ENCODE peak calls at places on chromosomes 7 and 10, in ten cellular contexts. K, I, X, A, C, J, E, N, G and U are unnamed samples.

GRCh38 chr10:5091196-5091595 is 3.0 kb upstream of the AKR1C3 start:
- DNase-seq in K (no peak), I (no peak), X (no peak), A (no peak), C (no peak), J (no peak), E (no peak), N (no peak), G (no peak), U (no peak)

GRCh38 chr10:10293431-10293830 is 724.2 kb upstream of the CELF2 start:
- DNase-seq in K (no peak), I (peak), X (peak), A (no peak), C (no peak), J (no peak), E (no peak), N (no peak), G (peak), U (no peak)

GRCh38 chr10:49518982-49519578 is 19.8 kb downstream of the ERCC6 start:
- DNase-seq in K (no peak), I (peak), X (peak), A (no peak), C (no peak), J (peak), E (no peak), N (peak), G (no peak), U (peak)

GRCh38 chr7:120272261-120272895 is 597 bp upstream of the KCND2 start:
- DNase-seq in K (no peak), I (peak), X (peak), A (no peak), C (peak), J (peak), E (no peak), N (no peak), G (no peak), U (peak)

GRCh38 chr10:12981570-12981969 is 19.9 kb downstream of the CCDC3 start:
- DNase-seq in K (no peak), I (peak), X (no peak), A (no peak), C (peak), J (no peak), E (no peak), N (peak), G (no peak), U (no peak)

GRCh38 chr10:97019213-97019844 is 166.4 kb downstream of the SLIT1 start:
- DNase-seq in K (no peak), I (no peak), X (no peak), A (peak), C (no peak), J (no peak), E (no peak), N (no peak), G (no peak), U (no peak)

GRCh38 chr7:136947347-136947746 is 78.9 kb downstream of the CHRM2 start:
- DNase-seq in K (no peak), I (peak), X (no peak), A (no peak), C (no peak), J (no peak), E (no peak), N (no peak), G (no peak), U (peak)

GRCh38 chr10:116891208-116891607 is 41.9 kb downstream of the ENO4 start:
- DNase-seq in K (no peak), I (peak), X (no peak), A (no peak), C (peak), J (no peak), E (peak), N (no peak), G (peak), U (no peak)

GRCh38 chr7:30301751-30302150 is 17.4 kb downstream of the ZNRF2 start:
- DNase-seq in K (no peak), I (no peak), X (no peak), A (no peak), C (no peak), J (no peak), E (no peak), N (no peak), G (no peak), U (no peak)

GRCh38 chr10:34670101-34670500 is 145.0 kb downstream of the PARD3 start:
- DNase-seq in K (no peak), I (no peak), X (no peak), A (no peak), C (no peak), J (no peak), E (no peak), N (no peak), G (no peak), U (no peak)

GRCh38 chr7:29254663-29255062 is 60.1 kb downstream of the CHN2 start:
- DNase-seq in K (no peak), I (peak), X (no peak), A (no peak), C (no peak), J (no peak), E (no peak), N (no peak), G (no peak), U (no peak)

GRCh38 chr7:1858435-1859265 is 188.6 kb downstream of the ELFN1 start:
- DNase-seq in K (no peak), I (no peak), X (no peak), A (peak), C (no peak), J (no peak), E (no peak), N (no peak), G (peak), U (no peak)

GRCh38 chr10:132355754-132356153 is 23.8 kb downstream of the LRRC27 start:
- DNase-seq in K (no peak), I (no peak), X (no peak), A (peak), C (no peak), J (no peak), E (peak), N (no peak), G (no peak), U (no peak)

GRCh38 chr7:96303105-96303685 is 18.7 kb downstream of the SLC25A13 start:
- DNase-seq in K (no peak), I (peak), X (no peak), A (no peak), C (no peak), J (peak), E (no peak), N (no peak), G (no peak), U (peak)

GRCh38 chr10:109837384-109837783 is 85.9 kb downstream of the XPNPEP1 start:
- DNase-seq in K (no peak), I (no peak), X (no peak), A (no peak), C (no peak), J (no peak), E (no peak), N (no peak), G (no peak), U (no peak)

GRCh38 chr10:127485153-127485857 is 63.8 kb upstream of the NPS start:
- DNase-seq in K (no peak), I (no peak), X (peak), A (no peak), C (no peak), J (peak), E (no peak), N (no peak), G (no peak), U (peak)

GRCh38 chr7:84729284-84729683 is 457.6 kb downstream of the SEMA3D start:
- DNase-seq in K (no peak), I (peak), X (no peak), A (no peak), C (no peak), J (no peak), E (no peak), N (no peak), G (no peak), U (peak)

GRCh38 chr7:106064836-106065559 is 47.1 kb downstream of the SYPL1 start:
- DNase-seq in K (no peak), I (peak), X (peak), A (no peak), C (peak), J (peak), E (peak), N (peak), G (peak), U (peak)

GRCh38 chr10:43115881-43116595 is 22.2 kb upstream of the CSGALNACT2 start:
- DNase-seq in K (no peak), I (no peak), X (no peak), A (peak), C (no peak), J (no peak), E (no peak), N (no peak), G (no peak), U (no peak)

GRCh38 chr10:111677747-111678146 is 505.8 kb downstream of the GPAM start:
- DNase-seq in K (no peak), I (no peak), X (no peak), A (no peak), C (no peak), J (no peak), E (no peak), N (no peak), G (no peak), U (no peak)

GRCh38 chr7:17369686-17370426 is 71.4 kb downstream of the AHR start:
- DNase-seq in K (no peak), I (peak), X (no peak), A (no peak), C (peak), J (peak), E (no peak), N (no peak), G (no peak), U (peak)

GRCh38 chr7:76286842-76287403 is 15.6 kb upstream of the HSPB1 start:
- DNase-seq in K (no peak), I (no peak), X (no peak), A (no peak), C (no peak), J (no peak), E (no peak), N (no peak), G (no peak), U (no peak)